ENCODE peak calls at places on chromosomes 16 and 17, in nine cellular contexts. One of them, this sample, is unnamed.
A peak's percentile ranks its signal among the peaks of the same experiment; 100 is the strongest.

GRCh38 chr16:70689035-70689969 is 3.4 kb upstream of the MTSS2 start:
- DNase-seq in left lung: peak; percentile 82
- DNase-seq in AG04450: no peak
- DNase-seq in HTR-8/SVneo: no peak
- DNase-seq in iris pigment epithelial cell: no peak
- DNase-seq in WTC11: no peak
- DNase-seq in T-cell: no peak
- DNase-seq in non-pigmented ciliary epithelial cell: no peak
- DNase-seq in esophagus squamous epithelium: no peak
- DNase-seq in this sample: no peak

GRCh38 chr17:34656801-34657200 is 77.4 kb downstream of the TMEM132E start:
- DNase-seq in left lung: no peak
- DNase-seq in AG04450: no peak
- DNase-seq in HTR-8/SVneo: no peak
- DNase-seq in iris pigment epithelial cell: no peak
- DNase-seq in WTC11: no peak
- DNase-seq in T-cell: no peak
- DNase-seq in non-pigmented ciliary epithelial cell: no peak
- DNase-seq in esophagus squamous epithelium: no peak
- DNase-seq in this sample: no peak

GRCh38 chr17:7987112-7987893 is 15.1 kb upstream of the GUCY2D start:
- DNase-seq in left lung: no peak
- DNase-seq in AG04450: no peak
- DNase-seq in HTR-8/SVneo: no peak
- DNase-seq in iris pigment epithelial cell: peak; percentile 34
- DNase-seq in WTC11: no peak
- DNase-seq in T-cell: no peak
- DNase-seq in non-pigmented ciliary epithelial cell: no peak
- DNase-seq in esophagus squamous epithelium: no peak
- DNase-seq in this sample: no peak

GRCh38 chr16:19933740-19934139 is 49.1 kb upstream of the GPRC5B start:
- DNase-seq in left lung: no peak
- DNase-seq in AG04450: no peak
- DNase-seq in HTR-8/SVneo: no peak
- DNase-seq in iris pigment epithelial cell: no peak
- DNase-seq in WTC11: no peak
- DNase-seq in T-cell: no peak
- DNase-seq in non-pigmented ciliary epithelial cell: no peak
- DNase-seq in esophagus squamous epithelium: no peak
- DNase-seq in this sample: no peak

GRCh38 chr16:57859331-57859730 is 57.0 kb upstream of the KIFC3 start:
- DNase-seq in left lung: no peak
- DNase-seq in AG04450: no peak
- DNase-seq in HTR-8/SVneo: peak; percentile 79
- DNase-seq in iris pigment epithelial cell: peak; percentile 75
- DNase-seq in WTC11: peak; percentile 41
- DNase-seq in T-cell: no peak
- DNase-seq in non-pigmented ciliary epithelial cell: no peak
- DNase-seq in esophagus squamous epithelium: no peak
- DNase-seq in this sample: no peak

GRCh38 chr17:78899361-78900260 is 3.4 kb downstream of the CEP295NL start:
- DNase-seq in left lung: peak; percentile 68
- DNase-seq in AG04450: no peak
- DNase-seq in HTR-8/SVneo: no peak
- DNase-seq in iris pigment epithelial cell: peak; percentile 30
- DNase-seq in WTC11: peak; percentile 61
- DNase-seq in T-cell: no peak
- DNase-seq in non-pigmented ciliary epithelial cell: no peak
- DNase-seq in esophagus squamous epithelium: no peak
- DNase-seq in this sample: no peak

GRCh38 chr17:57593739-57594462 is 151.2 kb downstream of the CCDC182 start:
- DNase-seq in left lung: no peak
- DNase-seq in AG04450: no peak
- DNase-seq in HTR-8/SVneo: no peak
- DNase-seq in iris pigment epithelial cell: no peak
- DNase-seq in WTC11: no peak
- DNase-seq in T-cell: no peak
- DNase-seq in non-pigmented ciliary epithelial cell: no peak
- DNase-seq in esophagus squamous epithelium: no peak
- DNase-seq in this sample: no peak

GRCh38 chr16:12054396-12054795 is 77.9 kb downstream of the SNX29 start:
- DNase-seq in left lung: peak; percentile 19
- DNase-seq in AG04450: no peak
- DNase-seq in HTR-8/SVneo: no peak
- DNase-seq in iris pigment epithelial cell: no peak
- DNase-seq in WTC11: no peak
- DNase-seq in T-cell: no peak
- DNase-seq in non-pigmented ciliary epithelial cell: no peak
- DNase-seq in esophagus squamous epithelium: no peak
- DNase-seq in this sample: no peak

GRCh38 chr16:716250-716607 is 1.3 kb downstream of the METRN start:
- DNase-seq in left lung: peak; percentile 59
- DNase-seq in AG04450: no peak
- DNase-seq in HTR-8/SVneo: no peak
- DNase-seq in iris pigment epithelial cell: peak; percentile 49
- DNase-seq in WTC11: peak; percentile 68
- DNase-seq in T-cell: no peak
- DNase-seq in non-pigmented ciliary epithelial cell: no peak
- DNase-seq in esophagus squamous epithelium: no peak
- DNase-seq in this sample: no peak

GRCh38 chr17:57984226-57984890 is 3.7 kb downstream of the VEZF1 start:
- DNase-seq in left lung: no peak
- DNase-seq in AG04450: no peak
- DNase-seq in HTR-8/SVneo: no peak
- DNase-seq in iris pigment epithelial cell: peak; percentile 41
- DNase-seq in WTC11: no peak
- DNase-seq in T-cell: no peak
- DNase-seq in non-pigmented ciliary epithelial cell: no peak
- DNase-seq in esophagus squamous epithelium: no peak
- DNase-seq in this sample: no peak

GRCh38 chr16:2468725-2469398 is 2.2 kb upstream of the NTN3 start:
- DNase-seq in left lung: no peak
- DNase-seq in AG04450: no peak
- DNase-seq in HTR-8/SVneo: no peak
- DNase-seq in iris pigment epithelial cell: no peak
- DNase-seq in WTC11: peak; percentile 30
- DNase-seq in T-cell: no peak
- DNase-seq in non-pigmented ciliary epithelial cell: no peak
- DNase-seq in esophagus squamous epithelium: no peak
- DNase-seq in this sample: no peak

GRCh38 chr16:2190659-2191445 is 5.6 kb downstream of the CASKIN1 start:
- DNase-seq in left lung: no peak
- DNase-seq in AG04450: no peak
- DNase-seq in HTR-8/SVneo: no peak
- DNase-seq in iris pigment epithelial cell: no peak
- DNase-seq in WTC11: no peak
- DNase-seq in T-cell: no peak
- DNase-seq in non-pigmented ciliary epithelial cell: no peak
- DNase-seq in esophagus squamous epithelium: no peak
- DNase-seq in this sample: no peak

GRCh38 chr17:17177186-17177585 is 28.9 kb downstream of the PLD6 start:
- DNase-seq in left lung: no peak
- DNase-seq in AG04450: no peak
- DNase-seq in HTR-8/SVneo: no peak
- DNase-seq in iris pigment epithelial cell: no peak
- DNase-seq in WTC11: no peak
- DNase-seq in T-cell: no peak
- DNase-seq in non-pigmented ciliary epithelial cell: no peak
- DNase-seq in esophagus squamous epithelium: no peak
- DNase-seq in this sample: no peak